ENCODE peak calls at places on chromosomes 16 and 17, in five cellular contexts. D, Q, W, B and O are unnamed samples.

GRCh38 chr17:13757871-13758270 is 156.1 kb upstream of the HS3ST3A1 start:
- DNase-seq in D (no peak), Q (no peak), W (no peak), B (no peak), O (no peak)

GRCh38 chr17:77719806-77720205 is 238.7 kb upstream of the TNRC6C start:
- DNase-seq in D (no peak), Q (no peak), W (no peak), B (no peak), O (no peak)

GRCh38 chr17:7947651-7948050 is 15.6 kb downstream of the CNTROB start:
- DNase-seq in D (no peak), Q (no peak), W (no peak), B (no peak), O (no peak)

GRCh38 chr17:280216-280615 is 72.4 kb downstream of the RPH3AL start:
- DNase-seq in D (no peak), Q (no peak), W (no peak), B (no peak), O (no peak)

GRCh38 chr16:14427371-14427948 is 202.6 kb downstream of the PARN start:
- DNase-seq in D (no peak), Q (peak; percentile 77), W (no peak), B (no peak), O (no peak)

GRCh38 chr17:77782611-77783010 is 175.9 kb upstream of the TNRC6C start:
- DNase-seq in D (no peak), Q (no peak), W (no peak), B (no peak), O (no peak)

GRCh38 chr16:79767597-79768280 is 167.2 kb upstream of the MAF start:
- DNase-seq in D (no peak), Q (peak; percentile 12), W (no peak), B (peak; percentile 9), O (no peak)

GRCh38 chr17:56912105-56912999 is 1.5 kb downstream of the TRIM25 start:
- DNase-seq in D (no peak), Q (no peak), W (peak; percentile 48), B (peak; percentile 11), O (no peak)

GRCh38 chr17:31412511-31412910 is 21.0 kb downstream of the RAB11FIP4 start:
- DNase-seq in D (no peak), Q (no peak), W (no peak), B (no peak), O (no peak)

GRCh38 chr16:51243836-51244483 is 92.9 kb upstream of the SALL1 start:
- DNase-seq in D (no peak), Q (peak; percentile 55), W (no peak), B (peak; percentile 15), O (no peak)

GRCh38 chr16:78045865-78046581 is 23.7 kb downstream of the CLEC3A start:
- DNase-seq in D (no peak), Q (peak; percentile 51), W (no peak), B (peak; percentile 24), O (no peak)

GRCh38 chr17:38703742-38704644 is 1.1 kb upstream of the MLLT6 start:
- DNase-seq in D (peak; percentile 81), Q (no peak), W (peak; percentile 95), B (peak; percentile 58), O (no peak)

GRCh38 chr17:19303367-19303776 is 59.2 kb downstream of the B9D1 start:
- DNase-seq in D (no peak), Q (no peak), W (no peak), B (no peak), O (no peak)

DNA sequence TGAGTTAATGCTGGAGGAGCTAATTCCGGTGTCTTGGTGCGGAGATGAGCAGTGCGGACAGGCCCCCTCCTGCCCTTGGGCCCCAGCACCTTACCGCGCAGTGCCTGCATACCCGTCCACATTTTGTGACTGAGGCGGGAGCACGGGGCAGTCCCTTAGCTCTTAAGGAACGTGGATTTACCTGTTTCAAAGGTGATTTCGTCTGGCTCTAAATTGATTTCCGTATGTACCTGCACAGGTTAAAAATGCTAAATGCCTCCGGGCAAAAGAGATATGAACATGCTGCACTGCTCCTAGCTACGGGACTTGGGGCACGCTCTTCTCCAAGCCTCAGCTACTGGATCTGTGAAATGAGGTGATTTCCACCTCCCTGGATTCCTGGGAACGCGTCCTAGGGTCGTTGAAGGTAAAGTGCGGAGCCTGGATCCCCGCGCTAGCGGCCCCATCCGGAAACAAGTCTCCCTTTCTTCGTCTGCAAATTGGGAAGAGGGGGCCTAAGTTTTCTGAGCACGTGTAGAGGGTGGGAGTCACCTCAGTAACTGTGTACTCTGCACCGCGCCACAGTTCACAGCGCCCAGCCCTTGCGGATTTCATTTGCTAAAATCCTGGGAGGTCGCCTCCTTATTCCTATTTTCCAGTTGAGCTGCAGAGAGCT is 669 bp upstream of the CRISPLD2 start:
- DNase-seq in D (no peak), Q (no peak), W (peak; percentile 42), B (no peak), O (no peak)
- H3K9ac ChIP-seq in D (no peak overlapping the region), Q (no peak overlapping the region), W (no peak overlapping the region), B (no peak overlapping the region), O (no peak overlapping the region)

GRCh38 chr17:58345500-58345899 is 6.5 kb downstream of the SUPT4H1 start:
- DNase-seq in D (no peak), Q (no peak), W (no peak), B (no peak), O (no peak)
- H3K36me3 ChIP-seq in D (peaks cover 59% of the 10 kb centered on the region), Q (peaks cover 53% of the 10 kb centered on the region), W (peaks cover 46% of the 10 kb centered on the region), B (peaks cover 62% of the 10 kb centered on the region), O (peaks cover 57% of the 10 kb centered on the region)

GRCh38 chr16:89484088-89484501 is 6.3 kb downstream of the ANKRD11 start:
- DNase-seq in D (no peak), Q (no peak), W (no peak), B (peak; percentile 25), O (no peak)
- H3K4me3 ChIP-seq in D (no peak overlapping the region), Q (no peak overlapping the region), W (no peak overlapping the region), B (no peak overlapping the region), O (no peak overlapping the region)

DNA sequence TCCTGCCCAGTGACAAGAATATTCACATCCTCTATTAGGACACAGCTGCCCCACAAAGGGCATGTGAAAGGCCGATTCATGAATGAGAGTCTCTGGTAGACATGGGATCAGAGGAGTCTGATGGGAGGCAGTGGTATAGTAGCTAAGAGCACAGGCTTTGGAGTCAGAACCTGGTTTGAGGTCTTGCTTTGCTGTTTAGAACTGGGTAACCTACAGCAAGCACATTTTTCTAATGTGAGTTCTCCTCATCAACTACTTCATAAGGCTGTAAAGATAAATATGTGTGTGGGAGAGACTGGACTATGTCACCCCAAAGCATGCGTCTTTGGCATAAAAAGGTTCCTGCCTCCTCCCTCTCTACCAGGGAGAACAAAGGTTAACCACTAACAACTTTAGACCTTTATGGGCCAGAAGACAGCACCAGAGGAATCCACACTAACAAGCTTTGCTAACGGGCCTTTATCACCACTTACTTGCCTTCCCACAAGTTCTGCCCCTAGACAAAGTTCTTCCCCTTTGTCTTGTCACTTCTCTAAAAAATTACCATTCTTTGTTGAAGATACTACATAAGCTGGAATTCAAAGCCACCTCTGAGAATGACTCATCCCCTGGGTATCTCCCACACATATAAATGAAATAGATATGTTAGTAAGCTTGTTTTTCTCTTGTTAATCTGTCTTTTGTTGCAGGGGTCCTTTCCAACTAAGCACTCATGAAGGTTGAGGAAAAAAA is 21.1 kb downstream of the CDR2 start:
- DNase-seq in D (peak; percentile 19), Q (peak; percentile 97), W (no peak), B (peak; percentile 57), O (no peak)
- H3K9ac ChIP-seq in D (peak overlapping the region; percentile 2), Q (peak overlapping the region; percentile 22), W (no peak overlapping the region), B (peak overlapping the region; percentile 19), O (no peak overlapping the region)

DNA sequence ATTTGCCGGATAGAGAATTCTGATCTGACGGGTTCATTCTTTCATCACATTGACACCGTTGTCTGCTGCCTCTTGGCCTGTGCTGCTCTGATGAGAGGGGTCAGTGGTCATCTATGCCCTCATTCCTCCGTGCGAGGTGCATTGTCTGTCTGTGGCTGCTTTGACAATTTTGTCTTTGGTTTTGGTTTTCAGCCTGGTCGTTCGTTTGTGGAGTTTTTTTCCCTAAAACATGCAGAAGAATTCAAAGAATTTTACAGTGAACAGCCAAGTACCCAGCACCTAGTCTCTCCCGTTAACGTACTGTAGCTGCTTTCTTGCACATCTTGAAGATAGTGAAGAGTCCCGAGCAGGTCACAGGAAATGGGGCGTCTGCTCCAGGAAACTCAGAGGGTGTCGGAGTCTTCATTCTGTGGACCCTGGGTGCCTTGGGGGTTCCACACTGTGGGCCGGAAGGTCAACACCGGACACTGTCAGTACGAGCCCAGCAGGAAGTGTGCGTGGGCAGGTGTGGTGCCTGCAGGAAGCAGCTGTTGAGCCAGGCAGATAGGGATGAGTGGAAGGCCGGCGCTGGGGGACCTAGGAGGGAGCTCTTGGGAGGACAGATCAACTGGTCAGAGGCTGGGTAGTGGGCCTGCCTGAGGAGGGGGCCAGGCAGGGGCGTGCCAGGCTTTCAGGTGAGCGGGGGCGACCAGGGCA is 28.2 kb downstream of the CRAMP1 start:
- DNase-seq in D (no peak), Q (no peak), W (no peak), B (no peak), O (no peak)
- H3K36me3 ChIP-seq in D (peaks cover 23% of the 10 kb centered on the region), Q (peaks cover 35% of the 10 kb centered on the region), W (peaks cover 14% of the 10 kb centered on the region), B (peaks cover 80% of the 10 kb centered on the region), O (peaks cover 67% of the 10 kb centered on the region)

DNA sequence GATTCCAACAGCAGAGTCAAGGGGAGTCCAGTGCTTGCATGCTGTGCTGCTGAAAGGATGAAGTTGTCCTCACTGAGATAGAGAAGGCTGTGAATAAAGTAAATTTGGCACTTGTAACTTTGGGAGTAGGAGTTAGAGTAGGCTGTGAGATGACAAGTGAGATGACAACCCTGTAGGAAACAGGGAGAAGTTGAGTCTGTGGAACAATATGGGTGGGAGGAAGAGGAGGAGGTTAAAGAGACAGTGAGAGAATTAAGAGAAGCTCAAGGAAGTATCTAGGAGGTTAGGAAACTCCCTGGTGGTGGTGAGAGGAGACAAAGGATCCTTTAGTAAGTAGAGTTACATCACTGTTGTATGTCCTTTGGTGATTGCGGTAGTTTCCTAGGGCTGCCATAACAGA is 10.8 kb upstream of the HSD17B2 start:
- DNase-seq in D (no peak), Q (no peak), W (no peak), B (no peak), O (no peak)
- H3K4me3 ChIP-seq in D (no peak overlapping the region), Q (no peak overlapping the region), W (no peak overlapping the region), B (no peak overlapping the region), O (no peak overlapping the region)